ENCODE peak calls at places on chromosomes 2 and 18, in nine cellular contexts. Z, W, C, J, D, B, A, R and O are unnamed samples.

GRCh38 chr2:197281421-197281820 is 29.2 kb downstream of the ANKRD44 start:
- DNase-seq in Z (no peak), W (no peak), C (peak), J (no peak), D (no peak), B (no peak), A (no peak), R (no peak), O (no peak)

GRCh38 chr2:157173740-157174184 is 83.7 kb upstream of the GALNT5 start:
- DNase-seq in Z (no peak), W (no peak), C (no peak), J (peak), D (no peak), B (no peak), A (no peak), R (no peak), O (peak)

GRCh38 chr18:57004366-57005121 is 142.3 kb upstream of the BOD1L2 start:
- DNase-seq in Z (no peak), W (no peak), C (peak), J (no peak), D (no peak), B (no peak), A (no peak), R (no peak), O (peak)

GRCh38 chr2:115782286-115782685 is 1339.8 kb downstream of the DPP10 start:
- DNase-seq in Z (no peak), W (no peak), C (no peak), J (no peak), D (no peak), B (no peak), A (no peak), R (no peak), O (no peak)

GRCh38 chr2:43445248-43445647 is 150.6 kb downstream of the THADA start:
- DNase-seq in Z (peak), W (no peak), C (no peak), J (no peak), D (no peak), B (no peak), A (no peak), R (no peak), O (no peak)

GRCh38 chr2:172806426-172807008 is 70.9 kb downstream of the RAPGEF4 start:
- DNase-seq in Z (peak), W (peak), C (peak), J (peak), D (no peak), B (no peak), A (no peak), R (no peak), O (peak)

GRCh38 chr2:101828267-101829017 is 130.9 kb downstream of the MAP4K4 start:
- DNase-seq in Z (no peak), W (no peak), C (no peak), J (no peak), D (no peak), B (no peak), A (no peak), R (no peak), O (no peak)

GRCh38 chr2:237171396-237171795 is 85.7 kb downstream of the COPS8 start:
- DNase-seq in Z (no peak), W (no peak), C (no peak), J (peak), D (no peak), B (no peak), A (no peak), R (no peak), O (peak)

GRCh38 chr2:1938986-1939385 is 194.7 kb upstream of the PXDN start:
- DNase-seq in Z (no peak), W (no peak), C (no peak), J (no peak), D (no peak), B (no peak), A (no peak), R (no peak), O (no peak)

GRCh38 chr2:28390241-28390856 is 2.3 kb upstream of the FOSL2 start:
- DNase-seq in Z (peak), W (peak), C (peak), J (peak), D (peak), B (peak), A (peak), R (peak), O (peak)

GRCh38 chr2:8631465-8632005 is 50.3 kb upstream of the ID2 start:
- DNase-seq in Z (no peak), W (no peak), C (no peak), J (no peak), D (no peak), B (no peak), A (no peak), R (no peak), O (no peak)

GRCh38 chr2:37389984-37390765 is 45.7 kb downstream of the QPCT start:
- DNase-seq in Z (no peak), W (no peak), C (peak), J (peak), D (no peak), B (peak), A (peak), R (peak), O (peak)

GRCh38 chr2:172168917-172169346 is 66.2 kb upstream of the DLX2 start:
- DNase-seq in Z (no peak), W (no peak), C (peak), J (no peak), D (no peak), B (no peak), A (no peak), R (no peak), O (no peak)

GRCh38 chr18:4605222-4605621 is 150.1 kb upstream of the DLGAP1 start:
- DNase-seq in Z (no peak), W (no peak), C (no peak), J (no peak), D (no peak), B (no peak), A (no peak), R (no peak), O (no peak)

GRCh38 chr2:219000569-219000960 is 7.3 kb upstream of the CRYBA2 start:
- DNase-seq in Z (no peak), W (no peak), C (no peak), J (no peak), D (no peak), B (no peak), A (no peak), R (no peak), O (no peak)

GRCh38 chr18:59266019-59266369 is 7.3 kb downstream of the RAX start:
- DNase-seq in Z (no peak), W (no peak), C (no peak), J (no peak), D (no peak), B (no peak), A (no peak), R (no peak), O (no peak)

GRCh38 chr18:70462078-70462439 is 173.2 kb downstream of the SOCS6 start:
- DNase-seq in Z (no peak), W (no peak), C (peak), J (no peak), D (no peak), B (no peak), A (no peak), R (no peak), O (no peak)

GRCh38 chr2:231684314-231685223 is 23.8 kb upstream of the PTMA start:
- DNase-seq in Z (peak), W (no peak), C (no peak), J (no peak), D (peak), B (no peak), A (no peak), R (no peak), O (no peak)

GRCh38 chr2:219045937-219046550 is 4.7 kb upstream of the CFAP65 start:
- DNase-seq in Z (peak), W (peak), C (peak), J (no peak), D (no peak), B (no peak), A (no peak), R (peak), O (peak)

GRCh38 chr2:101272045-101272784 is 19.5 kb downstream of the CNOT11 start:
- DNase-seq in Z (no peak), W (no peak), C (no peak), J (no peak), D (no peak), B (peak), A (no peak), R (no peak), O (no peak)

GRCh38 chr2:136764397-136765255 is 719 bp upstream of the THSD7B start:
- DNase-seq in Z (peak), W (no peak), C (no peak), J (no peak), D (no peak), B (peak), A (no peak), R (no peak), O (no peak)

GRCh38 chr2:224442092-224442999 is 40.4 kb upstream of the FAM124B start:
- DNase-seq in Z (no peak), W (no peak), C (no peak), J (no peak), D (no peak), B (peak), A (peak), R (no peak), O (no peak)

GRCh38 chr2:1854747-1855146 is 110.4 kb upstream of the PXDN start:
- DNase-seq in Z (peak), W (peak), C (peak), J (peak), D (peak), B (no peak), A (no peak), R (no peak), O (no peak)

GRCh38 chr2:196729418-196729817 is 70.1 kb downstream of the GTF3C3 start:
- DNase-seq in Z (no peak), W (no peak), C (no peak), J (no peak), D (no peak), B (no peak), A (no peak), R (no peak), O (no peak)

GRCh38 chr2:218819103-218819502 is 12.5 kb downstream of the PRKAG3 start:
- DNase-seq in Z (no peak), W (no peak), C (no peak), J (no peak), D (no peak), B (no peak), A (no peak), R (no peak), O (no peak)

GRCh38 chr2:190578158-190579057 is 43.9 kb upstream of the NEMP2 start:
- DNase-seq in Z (no peak), W (no peak), C (peak), J (no peak), D (no peak), B (no peak), A (no peak), R (no peak), O (peak)

GRCh38 chr2:195472835-195473234 is 184.2 kb upstream of the SLC39A10 start:
- DNase-seq in Z (no peak), W (no peak), C (peak), J (no peak), D (no peak), B (no peak), A (no peak), R (no peak), O (no peak)

GRCh38 chr2:166410828-166411472 is 35.2 kb upstream of the SCN9A start:
- DNase-seq in Z (no peak), W (no peak), C (no peak), J (peak), D (no peak), B (no peak), A (no peak), R (no peak), O (no peak)

GRCh38 chr2:99201959-99202678 is 21.1 kb downstream of the MRPL30 start:
- DNase-seq in Z (no peak), W (no peak), C (no peak), J (no peak), D (no peak), B (no peak), A (no peak), R (no peak), O (no peak)

GRCh38 chr2:239114119-239114581 is 266.3 kb downstream of the TWIST2 start:
- DNase-seq in Z (no peak), W (no peak), C (peak), J (no peak), D (no peak), B (no peak), A (no peak), R (no peak), O (no peak)

GRCh38 chr2:113878743-113879142 is 11.1 kb upstream of the ACTR3 start:
- DNase-seq in Z (no peak), W (peak), C (no peak), J (no peak), D (no peak), B (no peak), A (no peak), R (no peak), O (peak)

GRCh38 chr2:15293262-15293937 is 267.7 kb downstream of the NBAS start:
- DNase-seq in Z (no peak), W (no peak), C (no peak), J (no peak), D (no peak), B (no peak), A (no peak), R (no peak), O (no peak)

GRCh38 chr2:233012301-233012971 is 620 bp downstream of the NGEF start:
- DNase-seq in Z (no peak), W (no peak), C (peak), J (no peak), D (no peak), B (no peak), A (no peak), R (no peak), O (peak)